ENCODE peak calls at places on chromosome 10, in five cellular contexts. One of them, this sample, is unnamed.

GRCh38 chr10:98438715-98439114 is 8.0 kb downstream of the HPS1 start:
- DNase-seq in H4: no peak
- DNase-seq in ELR: no peak
- DNase-seq in NCI-H1105 treated with DMSO at 0.1 percent for 48 hours: no peak
- DNase-seq in thoracic aorta: no peak
- DNase-seq in this sample: no peak

GRCh38 chr10:124453965-124454610 is 4.3 kb upstream of the NKX1-2 start:
- DNase-seq in H4: no peak
- DNase-seq in ELR: no peak
- DNase-seq in NCI-H1105 treated with DMSO at 0.1 percent for 48 hours: no peak
- DNase-seq in thoracic aorta: no peak
- DNase-seq in this sample: no peak

GRCh38 chr10:77398558-77398957 is 239.1 kb downstream of the KCNMA1 start:
- DNase-seq in H4: no peak
- DNase-seq in ELR: no peak
- DNase-seq in NCI-H1105 treated with DMSO at 0.1 percent for 48 hours: no peak
- DNase-seq in thoracic aorta: no peak
- DNase-seq in this sample: no peak

GRCh38 chr10:14329609-14330246 is 996 bp downstream of the FRMD4A start:
- DNase-seq in H4: no peak
- DNase-seq in ELR: no peak
- DNase-seq in NCI-H1105 treated with DMSO at 0.1 percent for 48 hours: no peak
- DNase-seq in thoracic aorta: no peak
- DNase-seq in this sample: no peak

GRCh38 chr10:104450490-104450889 is 96.9 kb downstream of the CFAP58 start:
- DNase-seq in H4: no peak
- DNase-seq in ELR: no peak
- DNase-seq in NCI-H1105 treated with DMSO at 0.1 percent for 48 hours: no peak
- DNase-seq in thoracic aorta: no peak
- DNase-seq in this sample: no peak

GRCh38 chr10:129962092-129962494 is 2.0 kb downstream of the EBF3 start:
- DNase-seq in H4: no peak
- DNase-seq in ELR: no peak
- DNase-seq in NCI-H1105 treated with DMSO at 0.1 percent for 48 hours: no peak
- DNase-seq in thoracic aorta: no peak
- DNase-seq in this sample: no peak

GRCh38 chr10:5507649-5508131 is 8.3 kb upstream of the CALML5 start:
- DNase-seq in H4: no peak
- DNase-seq in ELR: no peak
- DNase-seq in NCI-H1105 treated with DMSO at 0.1 percent for 48 hours: no peak
- DNase-seq in thoracic aorta: no peak
- DNase-seq in this sample: no peak

GRCh38 chr10:60208676-60209269 is 180.9 kb downstream of the ANK3 start:
- DNase-seq in H4: peak; percentile 34
- DNase-seq in ELR: peak; percentile 58
- DNase-seq in NCI-H1105 treated with DMSO at 0.1 percent for 48 hours: peak; percentile 24
- DNase-seq in thoracic aorta: no peak
- DNase-seq in this sample: no peak

GRCh38 chr10:46223064-46223480 is 63.7 kb upstream of the ANTXRL start:
- DNase-seq in H4: no peak
- DNase-seq in ELR: no peak
- DNase-seq in NCI-H1105 treated with DMSO at 0.1 percent for 48 hours: no peak
- DNase-seq in thoracic aorta: no peak
- DNase-seq in this sample: peak; percentile 15

GRCh38 chr10:5018150-5018549 is 14.5 kb upstream of the AKR1C2 start:
- DNase-seq in H4: no peak
- DNase-seq in ELR: no peak
- DNase-seq in NCI-H1105 treated with DMSO at 0.1 percent for 48 hours: no peak
- DNase-seq in thoracic aorta: no peak
- DNase-seq in this sample: no peak

GRCh38 chr10:34157501-34157900 is 657.6 kb downstream of the PARD3 start:
- DNase-seq in H4: no peak
- DNase-seq in ELR: peak; percentile 54
- DNase-seq in NCI-H1105 treated with DMSO at 0.1 percent for 48 hours: no peak
- DNase-seq in thoracic aorta: no peak
- DNase-seq in this sample: no peak

GRCh38 chr10:130466271-130466997 is 330.2 kb downstream of the GLRX3 start:
- DNase-seq in H4: no peak
- DNase-seq in ELR: no peak
- DNase-seq in NCI-H1105 treated with DMSO at 0.1 percent for 48 hours: no peak
- DNase-seq in thoracic aorta: no peak
- DNase-seq in this sample: no peak

GRCh38 chr10:14838582-14839304 is 637 bp downstream of the HSPA14 start:
- DNase-seq in H4: no peak
- DNase-seq in ELR: peak; percentile 50
- DNase-seq in NCI-H1105 treated with DMSO at 0.1 percent for 48 hours: no peak
- DNase-seq in thoracic aorta: no peak
- DNase-seq in this sample: peak; percentile 36

GRCh38 chr10:78516236-78516635 is 482.6 kb downstream of the RPS24 start:
- DNase-seq in H4: no peak
- DNase-seq in ELR: no peak
- DNase-seq in NCI-H1105 treated with DMSO at 0.1 percent for 48 hours: no peak
- DNase-seq in thoracic aorta: no peak
- DNase-seq in this sample: peak; percentile 11

GRCh38 chr10:63437334-63437949 is 28.3 kb downstream of the JMJD1C start:
- DNase-seq in H4: no peak
- DNase-seq in ELR: peak; percentile 20
- DNase-seq in NCI-H1105 treated with DMSO at 0.1 percent for 48 hours: no peak
- DNase-seq in thoracic aorta: no peak
- DNase-seq in this sample: no peak

GRCh38 chr10:1654247-1654646 is 83.1 kb downstream of the ADARB2 start:
- DNase-seq in H4: no peak
- DNase-seq in ELR: no peak
- DNase-seq in NCI-H1105 treated with DMSO at 0.1 percent for 48 hours: no peak
- DNase-seq in thoracic aorta: no peak
- DNase-seq in this sample: no peak

GRCh38 chr10:95442341-95442740 is 118.8 kb downstream of the SORBS1 start:
- DNase-seq in H4: no peak
- DNase-seq in ELR: no peak
- DNase-seq in NCI-H1105 treated with DMSO at 0.1 percent for 48 hours: no peak
- DNase-seq in thoracic aorta: no peak
- DNase-seq in this sample: no peak

This sample was measured in colonic mucosa.